ENCODE peak calls at places on chromosomes 3 and 15, in six cellular contexts. Y is RPMI8226; G is activated naive CD8-positive, alpha-beta T cell treated with anti-CD3 and anti-CD28 coated beads, Interleukin-2, amount 50 U/mL, for 24 hours; W is GM20000; L is SW480; S is NCI-H510A. M is an unnamed sample.

GRCh38 chr15:66997212-66997611 is 68.2 kb upstream of the SMAD3 start:
- DNase-seq in G (no peak), W (no peak), S (no peak), Y (no peak), L (peak; percentile 85), M (no peak)

GRCh38 chr3:105130911-105131310 is 235.8 kb upstream of the ALCAM start:
- DNase-seq in L (no peak), Y (no peak), S (no peak), G (no peak), W (no peak), M (no peak)

GRCh38 chr15:66105286-66105984 is 148.1 kb downstream of the MEGF11 start:
- DNase-seq in G (no peak), W (no peak), L (no peak), S (no peak), Y (no peak), M (no peak)

GRCh38 chr3:48795997-48796732 is 51.5 kb downstream of the PRKAR2A start:
- DNase-seq in S (no peak), G (no peak), Y (no peak), W (no peak), L (no peak), M (no peak)

GRCh38 chr3:112811917-112812660 is 34.6 kb downstream of the CD200R1L start:
- DNase-seq in G (no peak), W (no peak), S (no peak), L (no peak), Y (peak; percentile 7), M (no peak)

GRCh38 chr3:45499529-45499928 is 95.0 kb upstream of the LIMD1 start:
- DNase-seq in S (no peak), Y (peak; percentile 28), W (no peak), L (peak; percentile 56), G (no peak), M (no peak)

GRCh38 chr15:96893159-96893906 is 562.8 kb downstream of the NR2F2 start:
- DNase-seq in G (no peak), L (peak; percentile 74), Y (no peak), W (peak; percentile 4), S (no peak), M (no peak)

GRCh38 chr3:120393761-120394160 is 44.6 kb upstream of the LRRC58 start:
- DNase-seq in G (no peak), L (no peak), Y (no peak), S (no peak), W (no peak), M (no peak)

GRCh38 chr3:166455724-166456123 is 618.5 kb upstream of the BCHE start:
- DNase-seq in G (no peak), W (no peak), L (no peak), S (no peak), Y (no peak), M (no peak)

GRCh38 chr3:141302364-141303141 is 65.8 kb upstream of the ZBTB38 start:
- DNase-seq in W (no peak), L (no peak), G (no peak), S (no peak), Y (no peak), M (no peak)

GRCh38 chr3:124410471-124410870 is 319.8 kb upstream of the UMPS start:
- DNase-seq in G (no peak), Y (no peak), S (no peak), W (no peak), L (no peak), M (no peak)

GRCh38 chr3:42655331-42655888 is 1.9 kb downstream of the ZBTB47 start:
- DNase-seq in L (no peak), W (peak; percentile 52), G (no peak), Y (peak; percentile 32), S (no peak), M (peak; percentile 25)

GRCh38 chr15:73593278-73594074 is 39.7 kb downstream of the NPTN start:
- DNase-seq in G (no peak), S (no peak), Y (no peak), L (no peak), W (no peak), M (no peak)

GRCh38 chr15:87739866-87740265 is 516.7 kb downstream of the NTRK3 start:
- DNase-seq in L (no peak), W (no peak), S (no peak), Y (no peak), G (no peak), M (no peak)

GRCh38 chr15:68230157-68231100 is 901 bp upstream of the CLN6 start:
- DNase-seq in W (no peak), S (no peak), Y (peak; percentile 81), L (no peak), G (no peak), M (no peak)

GRCh38 chr3:27805282-27805681 is 83.2 kb upstream of the EOMES start:
- DNase-seq in Y (no peak), W (no peak), S (no peak), G (no peak), L (no peak), M (no peak)

GRCh38 chr3:112086018-112086854 is at the start of gene C3orf52:
- DNase-seq in Y (peak; percentile 63), S (peak; percentile 79), L (peak; percentile 84), W (peak; percentile 86), G (peak; percentile 74), M (peak; percentile 87)

GRCh38 chr15:34987623-34987981 is 485 bp downstream of the ZNF770 start:
- DNase-seq in W (no peak), L (no peak), Y (no peak), S (no peak), G (no peak), M (no peak)